ENCODE peak calls at places on chromosomes 2 and 18, in four cellular contexts. H, G, E and L are unnamed samples.

GRCh38 chr2:237861875-237862527 is 2.6 kb downstream of the RAMP1 start:
- DNase-seq in G (no peak), H (no peak), E (no peak), L (no peak)

GRCh38 chr2:200862532-200863000 is 1.9 kb downstream of the CLK1 start:
- DNase-seq in E (no peak), H (peak; percentile 48), G (no peak), L (peak; percentile 37)

GRCh38 chr2:168244318-168244717 is 3.1 kb downstream of the STK39 start:
- DNase-seq in H (no peak), E (no peak), G (no peak), L (no peak)

GRCh38 chr2:50042794-50043193 is 888.5 kb upstream of the FSHR start:
- DNase-seq in H (no peak), G (no peak), E (no peak), L (no peak)

GRCh38 chr18:55106466-55106865 is 147.2 kb upstream of the CCDC68 start:
- DNase-seq in H (no peak), G (no peak), E (no peak), L (no peak)

GRCh38 chr2:11498543-11499034 is 32.6 kb upstream of the E2F6 start:
- DNase-seq in H (peak; percentile 59), G (no peak), E (no peak), L (peak; percentile 5)

GRCh38 chr18:70041459-70042020 is 93.9 kb upstream of the CD226 start:
- DNase-seq in H (no peak), E (no peak), G (no peak), L (no peak)

GRCh38 chr2:1620081-1620480 is 124.2 kb downstream of the PXDN start:
- DNase-seq in G (no peak), H (no peak), E (no peak), L (no peak)

GRCh38 chr18:55338955-55339662 is 248.9 kb downstream of the TCF4 start:
- DNase-seq in E (no peak), G (peak; percentile 13), H (no peak), L (no peak)

GRCh38 chr2:44708646-44709000 is 232.9 kb upstream of the SIX3 start:
- DNase-seq in G (no peak), E (no peak), H (no peak), L (no peak)

GRCh38 chr2:44706584-44707553 is 234.6 kb upstream of the SIX3 start:
- DNase-seq in E (no peak), H (peak; percentile 65), G (no peak), L (no peak)

GRCh38 chr2:44705851-44706555 is 235.5 kb upstream of the SIX3 start:
- DNase-seq in E (no peak), H (no peak), G (no peak), L (no peak)

GRCh38 chr2:44705356-44705755 is 236.1 kb upstream of the SIX3 start:
- DNase-seq in E (no peak), G (no peak), H (no peak), L (no peak)

GRCh38 chr2:44707945-44708645 is 233.4 kb upstream of the SIX3 start:
- DNase-seq in E (no peak), G (peak; percentile 38), H (no peak), L (no peak)
- H3K4me3 ChIP-seq in E (no peak overlapping the region), G (no peak overlapping the region), H (no peak overlapping the region), L (no peak overlapping the region)

GRCh38 chr2:24493713-24494112 is 2.7 kb downstream of the NCOA1 start:
- DNase-seq in G (peak; percentile 27), H (no peak), E (no peak), L (no peak)
- H3K4me3 ChIP-seq in G (no peak overlapping the region), H (no peak overlapping the region), E (no peak overlapping the region), L (peak overlapping the region; percentile 71)

GRCh38 chr18:77209587-77209986 is 40.1 kb upstream of the GALR1 start:
- DNase-seq in G (no peak), E (no peak), H (no peak), L (peak; percentile 36)
- H3K4me3 ChIP-seq in G (no peak overlapping the region), E (no peak overlapping the region), H (no peak overlapping the region), L (no peak overlapping the region)

GRCh38 chr2:197674060-197674459 is 1.3 kb downstream of the RFTN2 start:
- DNase-seq in E (no peak), G (no peak), H (no peak), L (no peak)
- H3K4me3 ChIP-seq in E (peak overlapping the region; percentile 49), G (no peak overlapping the region), H (no peak overlapping the region), L (peak overlapping the region; percentile 45)

GRCh38 chr2:199668648-199669047 is 182.3 kb downstream of the FTCDNL1 start:
- DNase-seq in E (no peak), G (no peak), H (no peak), L (no peak)

GRCh38 chr2:199662245-199662644 is 188.7 kb downstream of the FTCDNL1 start:
- DNase-seq in E (peak; percentile 39), H (no peak), G (no peak), L (no peak)

GRCh38 chr2:199660167-199660566 is 190.8 kb downstream of the FTCDNL1 start:
- DNase-seq in G (no peak), H (no peak), E (no peak), L (no peak)

GRCh38 chr2:199659207-199659606 is 191.8 kb downstream of the FTCDNL1 start:
- DNase-seq in E (no peak), G (no peak), H (peak; percentile 78), L (no peak)

DNA sequence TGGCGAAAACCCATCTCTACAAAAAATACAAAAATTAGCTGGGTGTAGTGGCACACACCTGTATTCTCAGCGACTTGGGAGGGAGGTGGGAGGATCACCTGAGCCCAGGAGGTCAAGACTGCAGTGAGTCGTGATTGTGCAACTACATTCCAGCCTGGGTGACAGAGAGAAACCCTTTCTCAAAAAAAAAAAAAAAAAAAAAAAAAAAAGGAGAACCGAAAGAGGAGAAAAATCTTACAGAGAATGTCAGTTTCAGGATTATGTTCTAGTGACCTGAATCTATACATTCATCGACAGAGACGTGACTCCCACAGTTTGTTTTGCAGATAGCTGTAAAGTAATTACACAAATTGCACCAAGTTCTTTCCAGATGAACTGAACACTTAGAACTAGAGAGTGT is 187.8 kb downstream of the FTCDNL1 start:
- DNase-seq in G (no peak), H (no peak), E (no peak), L (no peak)
- H3K4me3 ChIP-seq in G (no peak overlapping the region), H (no peak overlapping the region), E (no peak overlapping the region), L (no peak overlapping the region)

GRCh38 chr2:127195140-127196074 is 24.7 kb downstream of the CYP27C1 start:
- DNase-seq in H (no peak), E (no peak), G (no peak), L (no peak)

GRCh38 chr2:127193948-127194267 is 26.2 kb downstream of the CYP27C1 start:
- DNase-seq in H (no peak), G (no peak), E (peak; percentile 67), L (peak; percentile 36)

GRCh38 chr2:127196549-127196948 is 23.6 kb downstream of the CYP27C1 start:
- DNase-seq in E (no peak), G (no peak), H (no peak), L (no peak)

GRCh38 chr2:127193164-127193947 is 26.7 kb downstream of the CYP27C1 start:
- DNase-seq in E (no peak), H (no peak), G (no peak), L (no peak)

DNA sequence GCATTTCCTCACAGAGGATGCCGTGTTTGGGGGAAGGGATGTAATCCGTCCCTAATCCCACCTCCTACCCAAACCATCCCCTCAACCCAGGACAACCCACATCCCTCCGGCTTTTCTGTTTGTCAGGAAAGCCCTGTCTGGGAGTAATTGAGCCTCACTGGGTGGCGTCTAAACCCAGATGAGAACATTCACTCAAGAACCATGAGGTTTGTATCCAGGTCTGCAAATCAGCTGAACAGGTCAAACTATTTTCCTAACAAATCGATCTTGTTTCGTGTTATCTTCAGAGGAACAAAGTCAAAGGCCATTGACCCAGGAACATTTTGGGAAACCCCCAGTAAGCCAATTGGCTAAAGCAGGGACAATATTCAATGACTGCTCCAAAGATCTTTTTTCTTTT is 25.7 kb downstream of the CYP27C1 start:
- DNase-seq in H (no peak), G (no peak), E (no peak), L (no peak)
- H3K4me3 ChIP-seq in H (no peak overlapping the region), G (no peak overlapping the region), E (no peak overlapping the region), L (no peak overlapping the region)

GRCh38 chr2:154826827-154827226 is 128.3 kb downstream of the KCNJ3 start:
- DNase-seq in H (no peak), E (no peak), G (no peak), L (no peak)

GRCh38 chr2:154825358-154825757 is 126.9 kb downstream of the KCNJ3 start:
- DNase-seq in E (no peak), G (no peak), H (no peak), L (no peak)

GRCh38 chr2:154832711-154833110 is 134.2 kb downstream of the KCNJ3 start:
- DNase-seq in G (no peak), E (no peak), H (no peak), L (no peak)

GRCh38 chr2:154827286-154827685 is 128.8 kb downstream of the KCNJ3 start:
- DNase-seq in H (no peak), E (no peak), G (no peak), L (no peak)
- H3K4me3 ChIP-seq in H (no peak overlapping the region), E (no peak overlapping the region), G (no peak overlapping the region), L (no peak overlapping the region)

DNA sequence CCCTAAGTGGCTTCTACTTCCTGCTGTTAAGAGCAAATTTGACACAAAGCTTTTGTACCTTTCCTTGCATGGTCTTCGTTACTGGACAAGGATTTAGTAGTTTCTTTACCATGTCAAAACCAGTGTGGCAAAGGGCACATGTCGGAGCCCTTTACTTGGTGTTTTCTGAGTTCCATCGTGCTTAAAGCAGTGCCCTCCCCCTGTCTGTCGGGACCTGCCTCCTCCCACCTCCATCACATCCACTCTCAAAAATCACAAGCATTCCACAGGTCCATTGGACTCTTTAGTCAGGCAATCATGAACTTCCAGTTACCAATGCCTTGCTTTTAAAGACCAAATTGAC is 763 bp downstream of the CCDC141 start:
- DNase-seq in H (no peak), E (no peak), G (no peak), L (no peak)
- H3K4me3 ChIP-seq in H (no peak overlapping the region), E (no peak overlapping the region), G (no peak overlapping the region), L (no peak overlapping the region)

GRCh38 chr2:63576546-63576945 is 11.7 kb downstream of the WDPCP start:
- DNase-seq in G (no peak), H (no peak), E (no peak), L (no peak)
- H3K4me3 ChIP-seq in G (no peak overlapping the region), H (no peak overlapping the region), E (no peak overlapping the region), L (no peak overlapping the region)

GRCh38 chr2:36477315-36477714 is 120.7 kb downstream of the FEZ2 start:
- DNase-seq in E (no peak), G (no peak), H (no peak), L (no peak)
- H3K4me3 ChIP-seq in E (no peak overlapping the region), G (no peak overlapping the region), H (no peak overlapping the region), L (no peak overlapping the region)